ENCODE peak calls at places on chromosomes 1 and 21, in six cellular contexts. K is endothelial cell of umbilical vein, W is K562, G is A549, L is HepG2, Q is GM12878. F is an unnamed sample.

GRCh38 chr1:46285730-46286477 is 17.5 kb downstream of the LRRC41 start:
- DNase-seq in K (no peak), W (no peak), G (no peak), L (no peak), Q (no peak), F (peak)

GRCh38 chr1:64062529-64062928 is 140.9 kb upstream of the UBE2U start:
- DNase-seq in K (no peak), W (no peak), G (no peak), L (no peak), Q (no peak), F (no peak)

GRCh38 chr1:205074513-205074912 is 9.7 kb downstream of the TMEM81 start:
- DNase-seq in K (no peak), W (no peak), G (no peak), L (no peak), Q (no peak), F (no peak)

GRCh38 chr1:41153750-41154274 is 88.3 kb downstream of the SCMH1 start:
- DNase-seq in K (no peak), W (no peak), G (no peak), L (no peak), Q (no peak), F (no peak)

GRCh38 chr21:21182401-21182800 is 184.2 kb downstream of the NCAM2 start:
- DNase-seq in K (no peak), W (no peak), G (no peak), L (no peak), Q (no peak), F (no peak)

GRCh38 chr1:234533034-234533571 is 54.1 kb upstream of the TARBP1 start:
- DNase-seq in K (peak), W (no peak), G (no peak), L (no peak), Q (no peak), F (no peak)

GRCh38 chr21:14836950-14837349 is 227.8 kb downstream of the NRIP1 start:
- DNase-seq in K (no peak), W (no peak), G (no peak), L (no peak), Q (no peak), F (no peak)

GRCh38 chr1:109392788-109393580 is 4.7 kb downstream of the SORT1 start:
- DNase-seq in K (peak), W (peak), G (no peak), L (peak), Q (no peak), F (no peak)

GRCh38 chr1:205416326-205416725 is 5.5 kb downstream of the LEMD1 start:
- DNase-seq in K (no peak), W (no peak), G (no peak), L (no peak), Q (no peak), F (no peak)

GRCh38 chr1:89689234-89689633 is 56.3 kb downstream of the LRRC8C start:
- DNase-seq in K (no peak), W (no peak), G (no peak), L (no peak), Q (no peak), F (no peak)

GRCh38 chr1:54583868-54584267 is 35.8 kb downstream of the ACOT11 start:
- DNase-seq in K (no peak), W (no peak), G (no peak), L (no peak), Q (no peak), F (no peak)

GRCh38 chr1:9593492-9594465 is 5.1 kb downstream of the TMEM201 start:
- DNase-seq in K (peak), W (peak), G (no peak), L (peak), Q (peak), F (peak)

GRCh38 chr1:243601720-243602119 is 248.3 kb downstream of the AKT3 start:
- DNase-seq in K (no peak), W (no peak), G (no peak), L (no peak), Q (no peak), F (no peak)

GRCh38 chr21:31498985-31499384 is 154.9 kb upstream of the TIAM1 start:
- DNase-seq in K (no peak), W (no peak), G (no peak), L (no peak), Q (no peak), F (peak)

GRCh38 chr21:34670220-34670961 is 1.6 kb downstream of the CLIC6 start:
- DNase-seq in K (no peak), W (no peak), G (no peak), L (no peak), Q (no peak), F (no peak)

GRCh38 chr1:236685205-236685916 is 938 bp upstream of the ACTN2 start:
- DNase-seq in K (no peak), W (no peak), G (no peak), L (no peak), Q (no peak), F (peak)

GRCh38 chr1:3954391-3955160 is 54.5 kb upstream of the C1orf174 start:
- DNase-seq in K (no peak), W (no peak), G (no peak), L (no peak), Q (no peak), F (no peak)

GRCh38 chr1:206012086-206012859 is 9.1 kb upstream of the RAB7B start:
- DNase-seq in K (no peak), W (no peak), G (no peak), L (peak), Q (peak), F (peak)

GRCh38 chr1:29649375-29650040 is 413.2 kb downstream of the PTPRU start:
- DNase-seq in K (no peak), W (peak), G (no peak), L (no peak), Q (no peak), F (no peak)

GRCh38 chr1:54835970-54836369 is 34.8 kb upstream of the TTC22 start:
- DNase-seq in K (no peak), W (no peak), G (no peak), L (no peak), Q (no peak), F (no peak)

GRCh38 chr1:167821969-167822685 is 91.8 kb downstream of the ADCY10 start:
- DNase-seq in K (no peak), W (no peak), G (no peak), L (no peak), Q (no peak), F (no peak)

GRCh38 chr1:9996624-9997582 is at the start of gene RBP7:
- DNase-seq in K (no peak), W (peak), G (peak), L (no peak), Q (no peak), F (peak)

GRCh38 chr1:177431123-177431522 is 260.4 kb downstream of the BRINP2 start:
- DNase-seq in K (no peak), W (no peak), G (no peak), L (no peak), Q (no peak), F (no peak)

GRCh38 chr1:12203216-12204007 is 26.4 kb upstream of the VPS13D start:
- DNase-seq in K (no peak), W (no peak), G (no peak), L (no peak), Q (no peak), F (no peak)

GRCh38 chr21:44283953-44284352 is 1.7 kb upstream of the AIRE start:
- DNase-seq in K (no peak), W (no peak), G (no peak), L (no peak), Q (no peak), F (no peak)

GRCh38 chr1:39720094-39720999 is 18.3 kb upstream of the PPIE start:
- DNase-seq in K (peak), W (peak), G (no peak), L (peak), Q (no peak), F (peak)

GRCh38 chr1:228751360-228752098 is 16.2 kb downstream of the RHOU start:
- DNase-seq in K (no peak), W (no peak), G (no peak), L (no peak), Q (no peak), F (peak)

GRCh38 chr1:84570436-84571149 is 3.6 kb downstream of the CTBS start:
- DNase-seq in K (no peak), W (no peak), G (no peak), L (no peak), Q (no peak), F (no peak)

GRCh38 chr1:117511273-117511672 is 94.6 kb upstream of the TENT5C start:
- DNase-seq in K (no peak), W (no peak), G (no peak), L (no peak), Q (no peak), F (no peak)

GRCh38 chr1:160209656-160210046 is 4.5 kb downstream of the PEA15 start:
- DNase-seq in K (no peak), W (no peak), G (no peak), L (no peak), Q (no peak), F (no peak)

GRCh38 chr1:21816602-21817302 is 4.7 kb downstream of the LDLRAD2 start:
- DNase-seq in K (peak), W (no peak), G (no peak), L (peak), Q (no peak), F (no peak)

GRCh38 chr1:206484901-206485300 is 14.6 kb downstream of the IKBKE start:
- DNase-seq in K (no peak), W (no peak), G (no peak), L (no peak), Q (no peak), F (no peak)

GRCh38 chr1:168918860-168919741 is 187.4 kb upstream of the ATP1B1 start:
- DNase-seq in K (peak), W (no peak), G (no peak), L (peak), Q (no peak), F (no peak)

GRCh38 chr1:21324368-21325137 is 34.3 kb upstream of the ECE1 start:
- DNase-seq in K (peak), W (peak), G (peak), L (no peak), Q (peak), F (peak)

GRCh38 chr21:42039470-42039901 is 29.3 kb upstream of the ZBTB21 start:
- DNase-seq in K (no peak), W (no peak), G (no peak), L (no peak), Q (no peak), F (no peak)

DNA sequence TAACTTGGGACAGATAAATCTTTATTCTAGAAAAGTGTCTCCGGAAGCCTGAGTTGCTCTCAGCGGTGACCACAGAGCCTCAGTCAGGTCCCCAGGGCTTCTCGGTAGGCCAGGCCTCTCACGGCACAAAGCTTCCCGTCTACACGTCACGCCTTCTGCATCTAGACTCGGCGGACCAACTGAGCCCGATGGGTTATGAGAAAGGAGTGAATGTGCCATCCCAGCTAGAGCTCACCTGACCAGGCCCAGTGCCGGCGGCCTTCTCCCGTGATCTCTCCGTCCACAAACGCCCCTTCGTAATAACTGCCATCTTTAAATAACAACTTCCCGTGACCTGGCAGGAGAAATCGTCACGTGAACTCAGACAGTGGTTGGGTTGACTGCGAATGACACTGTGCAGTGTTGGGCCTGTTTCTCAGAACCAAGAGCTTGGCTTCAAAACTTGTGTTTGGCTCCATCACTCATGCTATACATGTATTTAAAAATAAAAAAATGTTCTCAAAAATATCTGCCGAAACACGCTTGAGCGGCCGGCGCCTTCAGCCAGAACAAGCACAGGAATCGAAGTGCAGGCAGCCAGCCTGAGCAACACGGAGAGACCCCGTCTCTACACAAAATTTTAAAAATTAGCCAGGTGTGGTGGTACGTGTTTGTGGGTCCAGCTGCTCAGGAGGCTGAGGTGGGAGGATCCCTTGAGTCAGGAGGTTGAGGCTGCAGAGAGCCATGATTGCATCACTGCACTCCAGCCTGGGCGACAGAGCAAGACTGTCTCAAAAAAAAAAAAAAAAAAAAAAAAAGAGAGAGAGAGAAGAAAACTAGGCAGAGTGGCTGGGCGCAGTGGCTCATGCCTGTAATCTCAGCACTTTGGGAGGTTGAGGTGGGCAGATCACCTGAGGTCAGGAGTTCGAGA is 3.1 kb downstream of the MORN1 start:
- DNase-seq in K (no peak), W (no peak), G (no peak), L (no peak), Q (no peak), F (no peak)
- TF ChIP-seq MYC in K (no peak), W (no peak), G (no peak), L (no peak), Q (no peak), F (no peak)

DNA sequence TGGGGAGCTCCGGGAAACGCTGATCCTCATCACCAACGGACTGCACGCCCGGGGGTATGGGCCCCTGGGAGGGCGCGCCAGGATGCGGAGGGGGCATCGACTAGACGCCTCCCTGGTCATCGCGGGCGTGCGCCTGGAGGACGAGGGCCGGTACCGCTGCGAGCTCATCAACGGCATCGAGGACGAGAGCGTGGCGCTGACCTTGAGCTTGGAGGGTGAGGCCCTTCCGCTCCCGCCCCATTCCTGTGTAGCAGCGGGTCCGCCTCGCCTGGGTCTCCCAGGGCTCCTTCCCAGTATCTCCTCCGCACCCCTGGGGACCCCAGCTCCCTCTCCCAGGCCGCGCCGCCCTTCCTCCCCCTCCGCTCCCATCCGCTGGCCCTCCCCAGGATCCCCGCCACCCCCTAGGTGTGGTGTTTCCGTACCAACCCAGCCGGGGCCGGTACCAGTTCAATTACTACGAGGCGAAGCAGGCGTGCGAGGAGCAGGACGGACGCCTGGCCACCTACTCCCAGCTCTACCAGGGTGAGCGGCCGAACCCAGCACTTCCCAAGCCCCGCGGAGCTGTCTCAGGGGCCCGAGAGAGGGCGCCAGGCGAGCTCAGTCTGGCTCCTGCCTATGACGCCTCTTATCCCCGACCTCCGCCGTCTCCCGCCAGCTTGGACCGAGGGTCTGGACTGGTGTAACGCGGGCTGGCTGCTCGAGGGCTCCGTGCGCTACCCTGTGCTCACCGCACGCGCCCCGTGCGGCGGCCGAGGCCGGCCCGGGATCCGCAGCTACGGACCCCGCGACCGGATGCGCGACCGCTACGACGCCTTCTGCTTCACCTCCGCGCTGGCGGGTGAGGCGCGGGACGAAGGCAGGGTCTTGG is 5.0 kb downstream of the HAPLN2 start:
- DNase-seq in K (peak), W (peak), G (peak), L (no peak), Q (no peak), F (peak)
- TF ChIP-seq MYC in K (no peak), W (no peak), G (no peak), L (peak), Q (no peak), F (no peak)

DNA sequence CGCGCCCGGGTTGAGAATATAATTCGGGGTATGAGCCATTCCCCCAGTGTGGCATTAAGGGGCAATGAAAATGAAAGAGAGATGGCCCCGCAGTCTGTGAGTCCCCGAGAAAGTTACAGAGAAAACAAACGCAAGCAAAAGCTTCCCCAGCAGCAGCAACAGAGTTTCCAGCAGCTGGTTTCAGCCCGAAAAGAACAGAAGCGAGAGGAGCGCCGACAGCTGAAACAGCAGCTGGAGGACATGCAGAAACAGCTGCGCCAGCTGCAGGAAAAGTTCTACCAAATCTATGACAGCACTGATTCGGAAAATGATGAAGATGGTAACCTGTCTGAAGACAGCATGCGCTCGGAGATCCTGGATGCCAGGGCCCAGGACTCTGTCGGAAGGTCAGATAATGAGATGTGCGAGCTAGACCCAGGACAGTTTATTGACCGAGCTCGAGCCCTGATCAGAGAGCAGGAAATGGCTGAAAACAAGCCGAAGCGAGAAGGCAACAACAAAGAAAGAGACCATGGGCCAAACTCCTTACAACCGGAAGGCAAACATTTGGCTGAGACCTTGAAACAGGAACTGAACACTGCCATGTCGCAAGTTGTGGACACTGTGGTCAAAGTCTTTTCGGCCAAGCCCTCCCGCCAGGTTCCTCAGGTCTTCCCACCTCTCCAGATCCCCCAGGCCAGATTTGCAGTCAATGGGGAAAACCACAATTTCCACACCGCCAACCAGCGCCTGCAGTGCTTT is 9.4 kb downstream of the PROX1 start:
- DNase-seq in K (no peak), W (no peak), G (no peak), L (no peak), Q (no peak), F (peak)
- TF ChIP-seq MYC in K (no peak), W (no peak), G (no peak), L (no peak), Q (no peak), F (no peak)

DNA sequence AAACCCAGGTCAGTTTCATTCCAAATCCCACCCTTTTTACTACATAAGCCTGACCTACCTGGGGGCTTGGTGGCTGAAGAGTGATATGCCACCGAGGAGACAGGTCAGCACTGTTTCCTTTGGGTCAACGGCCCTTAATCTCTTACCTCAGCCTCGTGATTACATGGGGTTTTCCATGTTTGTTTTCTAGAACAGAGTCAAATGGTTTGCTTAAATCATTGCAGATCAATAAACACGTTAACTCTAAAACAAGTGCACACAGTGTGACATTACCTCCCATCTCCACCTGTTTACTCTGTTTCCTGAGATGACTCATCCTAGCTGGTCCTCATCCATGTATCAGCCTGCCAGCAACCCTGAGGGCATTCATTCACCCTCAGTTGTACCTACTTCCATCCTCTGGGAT is 40.8 kb upstream of the TP53BP2 start:
- DNase-seq in K (no peak), W (no peak), G (no peak), L (peak), Q (no peak), F (no peak)
- TF ChIP-seq MYC in K (no peak), W (no peak), G (no peak), L (no peak), Q (no peak), F (no peak)

GRCh38 chr1:24929091-24929875 is 793 bp downstream of the RUNX3 start:
- DNase-seq in K (no peak), W (no peak), G (peak), L (no peak), Q (no peak), F (peak)
- TF ChIP-seq MYC in K (no peak), W (no peak), G (no peak), L (no peak), Q (no peak), F (no peak)

DNA sequence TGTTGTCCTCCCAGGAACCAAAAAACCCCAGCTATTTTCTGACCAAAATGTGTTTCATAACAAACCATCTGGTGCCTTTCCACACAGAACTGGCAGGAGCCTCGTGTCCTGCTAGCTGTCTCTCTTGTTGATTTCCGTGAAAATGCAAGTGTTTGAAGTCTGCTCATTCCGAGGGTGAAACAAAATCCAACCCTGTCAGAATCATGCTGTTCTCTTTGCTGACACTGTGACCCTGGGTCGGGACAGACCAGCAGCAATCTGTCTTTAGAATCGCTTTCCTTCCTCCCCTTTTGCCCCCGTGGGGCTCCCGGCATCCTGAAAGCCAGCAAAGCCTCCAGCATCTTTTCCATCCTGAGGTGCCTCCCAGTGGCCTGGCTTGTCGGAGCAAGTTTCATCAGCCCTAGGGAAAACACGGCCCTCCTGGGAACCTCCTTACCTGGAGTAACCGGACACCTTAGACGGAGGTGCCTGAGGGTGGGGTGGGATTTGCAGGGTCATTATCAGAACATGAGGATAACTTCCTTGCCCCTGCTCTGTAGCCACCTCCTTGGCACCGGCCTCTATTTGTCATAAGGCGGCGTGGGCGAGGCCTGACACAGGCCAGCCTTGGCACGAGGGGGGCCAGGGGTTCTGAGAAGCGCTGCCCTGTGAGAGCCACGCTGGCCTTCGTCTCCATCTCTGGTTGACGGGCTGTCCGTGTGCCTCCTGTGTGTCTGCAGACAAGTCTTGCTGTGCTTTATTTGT is 24.9 kb downstream of the LDLRAP1 start:
- DNase-seq in K (peak), W (no peak), G (no peak), L (no peak), Q (no peak), F (no peak)
- TF ChIP-seq MYC in K (no peak), W (no peak), G (no peak), L (no peak), Q (no peak), F (no peak)

GRCh38 chr1:247118946-247119446 is 14.8 kb upstream of the ZNF669 start:
- DNase-seq in K (no peak), W (peak), G (peak), L (peak), Q (no peak), F (no peak)
- TF ChIP-seq MYC in K (no peak), W (no peak), G (no peak), L (no peak), Q (no peak), F (no peak)